ENCODE peak calls at places on chromosomes 12 and 14, in nine cellular contexts. M is natural killer cell treated with Interleukin-12 subunit alpha and Interleukin-12 subunit beta and Interleukin-15 and Interleukin-18, amount 100 ng/mL, for 72 hours; L is psoas muscle; A is body of pancreas; K is aorta; Q is PC-3; T is upper lobe of right lung; P is activated CD8-positive, alpha-beta memory T cell treated with anti-CD3 and anti-CD28 coated beads, Interleukin-2, amount 10 ng/mL, durations not matched to agents 7 days and 5 days; I is CD4-positive, CD25-positive, alpha-beta regulatory T cell. W is an unnamed sample.

GRCh38 chr12:49588761-49589516 is 16.5 kb downstream of the FAM186B start:
- ATAC-seq in M (no peak), Q (no peak), L (no peak), T (no peak), P (no peak), K (no peak), A (no peak), I (no peak), W (no peak)

GRCh38 chr14:68661226-68662225 is 131.3 kb downstream of the ZFP36L1 start:
- ATAC-seq in M (no peak), T (no peak), I (no peak), L (no peak), A (no peak), Q (no peak), K (no peak), P (no peak), W (no peak)

GRCh38 chr12:75710361-75711069 is 199.1 kb upstream of the KRR1 start:
- ATAC-seq in L (no peak), A (no peak), I (no peak), M (no peak), Q (no peak), K (no peak), P (no peak), T (no peak), W (no peak)

GRCh38 chr12:42448841-42449240 is 122.9 kb downstream of the PPHLN1 start:
- ATAC-seq in L (peak), A (no peak), M (no peak), Q (no peak), K (no peak), I (no peak), P (no peak), T (no peak), W (no peak)

GRCh38 chr14:102076793-102077759 is 9.8 kb downstream of the HSP90AA1 start:
- ATAC-seq in Q (peak), L (no peak), A (no peak), I (no peak), T (peak), P (peak), K (no peak), M (peak), W (no peak)

GRCh38 chr14:66379116-66379515 is 107.1 kb upstream of the CCDC196 start:
- ATAC-seq in A (peak), P (no peak), Q (peak), I (no peak), M (peak), T (peak), K (peak), L (no peak), W (no peak)

GRCh38 chr12:46830731-46831334 is 5.0 kb upstream of the SLC38A4 start:
- ATAC-seq in M (no peak), A (peak), L (peak), I (no peak), K (peak), Q (no peak), T (peak), P (no peak), W (peak)

GRCh38 chr12:16435875-16436554 is 88.6 kb downstream of the MGST1 start:
- ATAC-seq in Q (no peak), K (no peak), P (no peak), M (no peak), I (no peak), T (peak), L (no peak), A (peak), W (no peak)

GRCh38 chr12:28893365-28893764 is 255.7 kb upstream of the FAR2 start:
- ATAC-seq in K (peak), Q (no peak), A (no peak), T (no peak), P (no peak), M (no peak), I (no peak), L (no peak), W (no peak)

GRCh38 chr14:96285667-96286066 is 29.7 kb downstream of the BDKRB1 start:
- ATAC-seq in K (no peak), P (no peak), A (peak), M (no peak), T (no peak), I (no peak), Q (no peak), L (no peak), W (no peak)

W was measured in stimulated activated memory B cell treated with anti-CD40 and anti-IgM and Interleukin-4, amounts not matched to agents 10 μg/mL and 1 μg/mL and 100 μg/mL, for 72 hours.